ENCODE peak calls at places on chromosomes 6 and 20, in four cellular contexts. C is left cardiac atrium, E is GM12865, N is GM23248. Z is an unnamed sample.

GRCh38 chr20:63074182-63074581 is 67.4 kb upstream of the BHLHE23 start:
- DNase-seq in C (peak; percentile 2), N (no peak), E (no peak), Z (no peak)

GRCh38 chr6:14002176-14002947 is 77.6 kb downstream of the RNF182 start:
- DNase-seq in N (no peak), C (no peak), E (no peak), Z (no peak)

GRCh38 chr6:86949776-86950175 is 12.4 kb downstream of the HTR1E start:
- DNase-seq in E (no peak), N (no peak), C (no peak), Z (no peak)

GRCh38 chr6:41976794-41977484 is 35.3 kb upstream of the CCND3 start:
- DNase-seq in C (no peak), E (peak; percentile 22), N (peak; percentile 77), Z (peak; percentile 18)

GRCh38 chr6:6626227-6626626 is 37.7 kb downstream of the LY86 start:
- DNase-seq in N (no peak), C (no peak), E (no peak), Z (no peak)

GRCh38 chr6:21949211-21949801 is 347.5 kb downstream of the PRL start:
- DNase-seq in N (no peak), E (no peak), C (no peak), Z (no peak)

GRCh38 chr6:13175759-13176158 is 152.6 kb downstream of the TBC1D7 start:
- DNase-seq in C (no peak), N (no peak), E (no peak), Z (no peak)

GRCh38 chr6:12504325-12504966 is 212.1 kb upstream of the PHACTR1 start:
- DNase-seq in C (no peak), E (peak; percentile 67), N (peak; percentile 50), Z (no peak)

GRCh38 chr6:170186909-170187668 is 103.8 kb downstream of the DLL1 start:
- DNase-seq in E (no peak), C (no peak), N (no peak), Z (peak; percentile 35)

GRCh38 chr20:41696428-41696827 is 78.3 kb upstream of the CHD6 start:
- DNase-seq in E (no peak), N (peak; percentile 36), C (no peak), Z (no peak)

GRCh38 chr6:165849539-165850430 is 186.7 kb upstream of the PDE10A start:
- DNase-seq in E (peak; percentile 8), N (peak; percentile 11), C (no peak), Z (no peak)

GRCh38 chr6:63066053-63066704 is 145.1 kb upstream of the FKBP1C start:
- DNase-seq in C (no peak), E (peak; percentile 54), N (no peak), Z (no peak)

GRCh38 chr20:12764053-12764452 is 244.7 kb upstream of the SPTLC3 start:
- DNase-seq in C (no peak), E (no peak), N (no peak), Z (no peak)

GRCh38 chr20:4524792-4525191 is 196.9 kb upstream of the PRND start:
- DNase-seq in C (no peak), N (no peak), E (no peak), Z (no peak)

GRCh38 chr20:7516631-7517051 is 423.6 kb downstream of the HAO1 start:
- DNase-seq in E (no peak), C (no peak), N (no peak), Z (no peak)

GRCh38 chr20:63394635-63395455 is 33.7 kb upstream of the CHRNA4 start:
- DNase-seq in N (no peak), E (no peak), C (no peak), Z (no peak)

GRCh38 chr20:34977365-34978091 is 21.9 kb downstream of the MYH7B start:
- DNase-seq in N (no peak), E (no peak), C (peak; percentile 58), Z (no peak)

GRCh38 chr20:58137236-58137635 is 91.2 kb downstream of the ANKRD60 start:
- DNase-seq in N (no peak), E (no peak), C (no peak), Z (peak; percentile 8)

GRCh38 chr6:42426191-42426590 is 25.5 kb downstream of the TRERF1 start:
- DNase-seq in C (no peak), E (peak; percentile 41), N (no peak), Z (no peak)

GRCh38 chr6:137723273-137724017 is 143.6 kb upstream of the TNFAIP3 start:
- DNase-seq in E (no peak), C (no peak), N (no peak), Z (peak; percentile 73)

GRCh38 chr20:25273046-25273445 is 25.2 kb downstream of the PYGB start:
- DNase-seq in C (peak; percentile 14), N (no peak), E (no peak), Z (peak; percentile 18)

GRCh38 chr20:13222319-13222716 is 1.2 kb downstream of the ISM1 start:
- DNase-seq in E (no peak), N (no peak), C (no peak), Z (no peak)

GRCh38 chr6:152309648-152310047 is 327.5 kb downstream of the SYNE1 start:
- DNase-seq in E (peak; percentile 38), N (no peak), C (no peak), Z (no peak)

GRCh38 chr6:114249522-114249921 is 93.3 kb downstream of the HS3ST5 start:
- DNase-seq in N (no peak), E (no peak), C (no peak), Z (no peak)

GRCh38 chr6:153781306-153781705 is 257.7 kb upstream of the OPRM1 start:
- DNase-seq in C (no peak), N (no peak), E (no peak), Z (no peak)

GRCh38 chr6:109595998-109596397 is 95.0 kb downstream of the AK9 start:
- DNase-seq in C (no peak), N (peak; percentile 61), E (peak; percentile 37), Z (no peak)

GRCh38 chr20:57482148-57482547 is 42.8 kb downstream of the CTCFL start:
- DNase-seq in C (no peak), N (no peak), E (peak; percentile 65), Z (no peak)

GRCh38 chr20:41407617-41408016 is 41.0 kb upstream of the EMILIN3 start:
- DNase-seq in E (no peak), N (no peak), C (no peak), Z (no peak)

GRCh38 chr6:69449887-69450286 is 346.9 kb downstream of the LMBRD1 start:
- DNase-seq in N (no peak), C (no peak), E (no peak), Z (no peak)

GRCh38 chr6:34305982-34306702 is 57.3 kb upstream of the SMIM29 start:
- DNase-seq in N (no peak), E (no peak), C (peak; percentile 48), Z (peak; percentile 80)

GRCh38 chr6:160273196-160273595 is 14.6 kb upstream of the SLC22A2 start:
- DNase-seq in E (no peak), C (no peak), N (no peak), Z (no peak)

GRCh38 chr20:21391495-21392298 is 5.6 kb downstream of the NKX2-4 start:
- DNase-seq in N (no peak), E (no peak), C (no peak), Z (no peak)

Z was measured in left lobe of liver.